ENCODE peak calls at places on chromosomes 3 and 15, in four cellular contexts. K is dorsolateral prefrontal cortex, G is IMR-90, N is foreskin keratinocyte. D is an unnamed sample.

GRCh38 chr15:74954515-74954914 is 2.1 kb downstream of the RPP25 start:
- DNase-seq in K (no peak), G (peak), N (no peak), D (no peak)

GRCh38 chr15:65962187-65962586 is 92.9 kb downstream of the RAB11A start:
- DNase-seq in K (no peak), G (no peak), N (no peak), D (no peak)

GRCh38 chr3:173739716-173740115 is 342.2 kb downstream of the NLGN1 start:
- DNase-seq in K (no peak), G (peak), N (no peak), D (no peak)

GRCh38 chr15:48090666-48091065 is 30.1 kb upstream of the SLC24A5 start:
- DNase-seq in K (no peak), G (no peak), N (no peak), D (no peak)

GRCh38 chr3:190081387-190081786 is 39.3 kb downstream of the P3H2 start:
- DNase-seq in K (no peak), G (no peak), N (no peak), D (no peak)

GRCh38 chr3:105137911-105138310 is 228.8 kb upstream of the ALCAM start:
- DNase-seq in K (no peak), G (peak), N (no peak), D (no peak)

GRCh38 chr15:35000511-35000910 is 12.4 kb upstream of the ZNF770 start:
- DNase-seq in K (no peak), G (peak), N (peak), D (no peak)

GRCh38 chr3:137771401-137772230 is 7.5 kb downstream of the SOX14 start:
- DNase-seq in K (no peak), G (no peak), N (no peak), D (no peak)

GRCh38 chr15:53378096-53378620 is 381.3 kb downstream of the WDR72 start:
- DNase-seq in K (no peak), G (no peak), N (no peak), D (no peak)

GRCh38 chr3:129622418-129622872 is 16.0 kb upstream of the PLXND1 start:
- DNase-seq in K (no peak), G (no peak), N (no peak), D (no peak)

GRCh38 chr3:99638244-99638948 is at the start of gene COL8A1:
- DNase-seq in K (no peak), G (peak), N (no peak), D (peak)

GRCh38 chr15:52303093-52303772 is 7.6 kb upstream of the MYO5C start:
- DNase-seq in K (no peak), G (no peak), N (no peak), D (no peak)

GRCh38 chr3:195054311-195054710 is 216.6 kb downstream of the XXYLT1 start:
- DNase-seq in K (no peak), G (no peak), N (no peak), D (no peak)

GRCh38 chr3:153087595-153088566 is 74.1 kb upstream of the RAP2B start:
- DNase-seq in K (no peak), G (peak), N (peak), D (no peak)

GRCh38 chr15:25682349-25682748 is 180.8 kb downstream of the ATP10A start:
- DNase-seq in K (peak), G (no peak), N (no peak), D (no peak)

GRCh38 chr15:100340721-100341661 is 784 bp downstream of the ADAMTS17 start:
- DNase-seq in K (no peak), G (no peak), N (no peak), D (no peak)

GRCh38 chr3:187743195-187744141 is 1.8 kb downstream of the BCL6 start:
- DNase-seq in K (no peak), G (peak), N (no peak), D (no peak)

GRCh38 chr3:33057320-33058298 is 39.3 kb downstream of the GLB1 start:
- DNase-seq in K (no peak), G (no peak), N (no peak), D (no peak)

GRCh38 chr3:142586803-142587406 is 8.4 kb upstream of the ATR start:
- DNase-seq in K (no peak), G (peak), N (peak), D (no peak)

GRCh38 chr3:149163066-149163465 is 33.6 kb downstream of the HPS3 start:
- DNase-seq in K (no peak), G (no peak), N (no peak), D (no peak)

GRCh38 chr3:63086190-63086589 is 191.9 kb upstream of the SYNPR start:
- DNase-seq in K (no peak), G (no peak), N (no peak), D (no peak)

GRCh38 chr3:39062180-39062579 is 10.4 kb downstream of the WDR48 start:
- DNase-seq in K (no peak), G (no peak), N (no peak), D (no peak)

GRCh38 chr15:66821307-66821706 is 119.3 kb downstream of the SMAD6 start:
- DNase-seq in K (no peak), G (no peak), N (no peak), D (no peak)

GRCh38 chr3:15460891-15461524 is 33.6 kb downstream of the EAF1 start:
- DNase-seq in K (no peak), G (no peak), N (no peak), D (no peak)

GRCh38 chr3:89845053-89845452 is 737.6 kb downstream of the EPHA3 start:
- DNase-seq in K (no peak), G (no peak), N (no peak), D (no peak)

GRCh38 chr15:59590027-59590426 is 21.6 kb upstream of the GCNT3 start:
- DNase-seq in K (no peak), G (no peak), N (no peak), D (no peak)

GRCh38 chr3:105033081-105033480 is 333.6 kb upstream of the ALCAM start:
- DNase-seq in K (no peak), G (no peak), N (no peak), D (no peak)

GRCh38 chr15:56824174-56824573 is 90.9 kb upstream of the ZNF280D start:
- DNase-seq in K (no peak), G (no peak), N (no peak), D (no peak)

GRCh38 chr3:177137774-177138705 is 59.2 kb downstream of the TBL1XR1 start:
- DNase-seq in K (no peak), G (no peak), N (no peak), D (no peak)

GRCh38 chr3:54969652-54970051 is 41.8 kb upstream of the LRTM1 start:
- DNase-seq in K (no peak), G (no peak), N (no peak), D (no peak)

GRCh38 chr3:129560269-129560787 is 17.4 kb downstream of the H1-8 start:
- DNase-seq in K (no peak), G (peak), N (no peak), D (peak)

GRCh38 chr3:179819379-179819778 is 166.5 kb downstream of the USP13 start:
- DNase-seq in K (no peak), G (no peak), N (no peak), D (no peak)

GRCh38 chr15:80932989-80933388 is 56.6 kb downstream of the MESD start:
- DNase-seq in K (no peak), G (peak), N (no peak), D (no peak)

GRCh38 chr15:25061808-25062550 is 107.2 kb downstream of the SNRPN start:
- DNase-seq in K (peak), G (no peak), N (no peak), D (no peak)

GRCh38 chr3:39378092-39378491 is 5.1 kb upstream of the SLC25A38 start:
- DNase-seq in K (no peak), G (peak), N (peak), D (no peak)

GRCh38 chr3:178352300-178353021 is 183.8 kb upstream of the KCNMB2 start:
- DNase-seq in K (no peak), G (peak), N (no peak), D (no peak)

GRCh38 chr3:44915702-44916438 is 41.5 kb downstream of the TGM4 start:
- DNase-seq in K (no peak), G (peak), N (no peak), D (no peak)
- TF ChIP-seq CTCF in K (no peak), G (peak), N (peak), D (no peak)

DNA sequence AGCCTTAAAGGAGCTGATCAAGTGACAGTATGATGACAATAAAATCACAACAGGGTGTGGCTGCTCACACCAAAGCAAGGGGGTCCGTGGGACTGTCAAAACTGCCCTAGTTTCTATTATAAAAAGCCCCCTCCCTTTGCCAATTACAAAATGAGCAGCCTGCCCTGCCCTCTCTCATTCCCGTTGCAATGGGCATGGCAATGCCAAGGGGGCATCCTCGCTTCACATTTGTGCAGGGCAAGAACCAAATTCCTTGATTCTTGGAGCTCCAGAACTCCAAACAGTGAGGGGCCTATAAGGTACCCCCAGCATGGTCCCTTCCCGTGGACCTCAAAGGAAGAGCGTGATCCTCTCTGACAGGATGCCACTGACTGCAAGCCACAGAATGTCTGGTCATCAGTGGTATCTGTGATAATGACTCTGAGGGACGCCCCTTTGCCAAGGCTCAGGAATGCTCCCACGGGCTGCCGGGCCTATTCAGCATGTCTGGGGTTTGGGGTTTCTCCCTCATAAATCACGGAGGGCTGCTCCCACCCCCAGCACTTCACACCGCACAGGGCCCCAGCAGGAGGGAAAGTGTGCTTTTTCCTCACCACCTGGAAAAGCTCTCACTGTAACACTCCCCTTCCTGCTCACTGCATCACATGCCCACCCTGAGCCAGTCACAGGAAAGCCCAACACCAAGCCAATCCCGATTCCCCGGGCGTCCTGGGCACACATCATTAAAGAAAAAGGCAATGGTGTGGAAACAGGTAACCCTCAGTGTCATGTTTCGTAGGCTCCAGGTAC is 105.1 kb upstream of the TRPM1 start:
- DNase-seq in K (no peak), G (no peak), N (no peak), D (peak)
- TF ChIP-seq CTCF in K (no peak), G (no peak), N (peak), D (no peak)

GRCh38 chr3:115092220-115092791 is 54.8 kb downstream of the ZBTB20 start:
- DNase-seq in K (peak), G (peak), N (no peak), D (no peak)
- TF ChIP-seq CTCF in K (peak), G (peak), N (peak), D (peak)

DNA sequence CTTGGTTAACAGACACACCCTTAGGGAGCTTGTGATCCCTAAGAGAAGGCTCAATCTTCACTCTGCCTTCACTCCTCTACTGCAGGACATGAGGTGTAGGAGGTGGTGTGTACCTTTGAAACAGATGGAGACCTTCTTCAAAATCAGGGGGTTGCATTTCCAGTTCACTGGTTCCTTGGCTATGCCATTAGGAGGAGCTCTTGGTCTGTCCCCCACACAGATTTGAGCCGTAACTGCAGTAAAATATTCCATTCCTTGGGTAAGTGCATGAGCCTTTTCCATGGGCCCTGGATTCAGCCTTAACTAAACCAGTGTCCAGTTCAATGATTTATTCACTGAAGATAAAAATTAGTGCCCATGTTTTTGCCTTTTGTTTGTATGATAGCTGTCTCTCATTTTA is 144.6 kb downstream of the MCTP2 start:
- DNase-seq in K (no peak), G (no peak), N (no peak), D (no peak)
- TF ChIP-seq CTCF in K (no peak), G (no peak), N (peak), D (no peak)

DNA sequence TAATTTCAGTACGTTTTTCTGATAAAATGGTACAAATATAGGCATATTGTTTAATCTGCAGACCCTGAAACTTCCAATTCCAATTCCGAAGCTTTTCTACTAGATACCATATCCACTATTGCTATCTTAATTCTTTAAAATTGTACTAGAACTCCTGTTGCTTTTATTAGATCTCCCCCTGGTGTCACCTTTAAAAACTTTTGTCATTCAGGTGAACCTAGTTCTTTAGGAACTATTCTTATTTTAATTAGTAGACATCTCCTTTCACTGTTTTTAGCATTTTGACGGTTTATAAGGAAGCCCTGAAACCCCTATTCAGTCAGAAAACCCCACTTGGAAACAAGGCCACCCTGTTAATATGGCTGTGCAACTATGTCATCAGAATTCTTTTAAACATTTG is 22.3 kb downstream of the C2CD4B start:
- DNase-seq in K (no peak), G (no peak), N (no peak), D (no peak)
- TF ChIP-seq CTCF in K (no peak), G (no peak), N (peak), D (no peak)

DNA sequence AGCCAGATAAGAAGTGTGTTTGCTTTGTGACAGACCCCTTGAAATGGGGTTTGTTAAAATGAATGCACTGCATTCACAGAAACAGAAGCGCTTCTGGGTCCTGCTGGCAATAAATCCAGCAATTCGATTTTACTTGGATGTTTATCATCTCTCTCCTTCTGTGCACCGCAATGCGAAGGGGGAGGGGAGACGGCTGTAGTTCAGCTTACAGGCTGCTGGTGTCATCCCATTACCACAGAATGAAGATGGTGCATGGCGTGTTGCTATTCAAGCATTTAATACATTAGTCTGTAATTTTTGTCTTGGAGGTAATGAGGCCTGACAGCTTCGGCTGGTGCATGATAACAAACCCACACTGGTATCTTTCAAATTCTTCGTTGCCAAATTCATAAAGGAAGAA is 418.1 kb downstream of the OTOL1 start:
- DNase-seq in K (peak), G (peak), N (no peak), D (no peak)
- TF ChIP-seq CTCF in K (peak), G (peak), N (no peak), D (peak)

GRCh38 chr3:112086018-112086854 is at the start of gene C3orf52:
- DNase-seq in K (peak), G (peak), N (peak), D (peak)
- TF ChIP-seq CTCF in K (no peak), G (no peak), N (peak), D (no peak)

GRCh38 chr3:143648708-143649107 is 199.6 kb downstream of the SLC9A9 start:
- DNase-seq in K (no peak), G (no peak), N (no peak), D (no peak)
- TF ChIP-seq CTCF in K (no peak), G (no peak), N (peak), D (peak)

GRCh38 chr15:33234019-33234418 is 39.5 kb upstream of the FMN1 start:
- DNase-seq in K (no peak), G (peak), N (no peak), D (no peak)
- TF ChIP-seq CTCF in K (peak), G (peak), N (peak), D (peak)